ENCODE peak calls at places on chromosome 11, in nine cellular contexts. One of them, this sample, is unnamed.

GRCh38 chr11:75350743-75351540 is 519 bp downstream of the ARRB1 start:
- DNase-seq in epithelial cell of esophagus: peak; percentile 43
- DNase-seq in fibroblast of mammary gland: peak; percentile 48
- DNase-seq in GM10248: peak; percentile 40
- DNase-seq in colonic mucosa: peak; percentile 72
- DNase-seq in upper lobe of right lung: peak; percentile 84
- DNase-seq in progenitor cell of endocrine pancreas: no peak
- DNase-seq in esophagus squamous epithelium: no peak
- DNase-seq in tibial nerve: peak; percentile 28
- DNase-seq in this sample: no peak

GRCh38 chr11:120385110-120385509 is 48.9 kb downstream of the ARHGEF12 start:
- DNase-seq in colonic mucosa: no peak
- DNase-seq in epithelial cell of esophagus: no peak
- DNase-seq in tibial nerve: no peak
- DNase-seq in fibroblast of mammary gland: no peak
- DNase-seq in esophagus squamous epithelium: no peak
- DNase-seq in progenitor cell of endocrine pancreas: no peak
- DNase-seq in GM10248: no peak
- DNase-seq in upper lobe of right lung: no peak
- DNase-seq in this sample: no peak

GRCh38 chr11:46049325-46049860 is 71.9 kb downstream of the PHF21A start:
- DNase-seq in colonic mucosa: no peak
- DNase-seq in fibroblast of mammary gland: no peak
- DNase-seq in esophagus squamous epithelium: no peak
- DNase-seq in GM10248: no peak
- DNase-seq in epithelial cell of esophagus: no peak
- DNase-seq in upper lobe of right lung: no peak
- DNase-seq in progenitor cell of endocrine pancreas: no peak
- DNase-seq in tibial nerve: no peak
- DNase-seq in this sample: no peak

GRCh38 chr11:59102259-59102765 is 4.7 kb upstream of the FAM111B start:
- DNase-seq in progenitor cell of endocrine pancreas: peak; percentile 47
- DNase-seq in tibial nerve: peak; percentile 26
- DNase-seq in esophagus squamous epithelium: no peak
- DNase-seq in fibroblast of mammary gland: peak; percentile 46
- DNase-seq in GM10248: peak; percentile 74
- DNase-seq in upper lobe of right lung: peak; percentile 81
- DNase-seq in colonic mucosa: peak; percentile 79
- DNase-seq in epithelial cell of esophagus: peak; percentile 62
- DNase-seq in this sample: peak; percentile 20

GRCh38 chr11:131534031-131534430 is 163.6 kb downstream of the NTM start:
- DNase-seq in progenitor cell of endocrine pancreas: no peak
- DNase-seq in GM10248: no peak
- DNase-seq in tibial nerve: no peak
- DNase-seq in fibroblast of mammary gland: no peak
- DNase-seq in esophagus squamous epithelium: no peak
- DNase-seq in epithelial cell of esophagus: no peak
- DNase-seq in upper lobe of right lung: no peak
- DNase-seq in colonic mucosa: no peak
- DNase-seq in this sample: no peak

GRCh38 chr11:133834399-133835257 is 10.7 kb downstream of the SPATA19 start:
- DNase-seq in fibroblast of mammary gland: no peak
- DNase-seq in progenitor cell of endocrine pancreas: no peak
- DNase-seq in tibial nerve: no peak
- DNase-seq in upper lobe of right lung: no peak
- DNase-seq in epithelial cell of esophagus: no peak
- DNase-seq in colonic mucosa: no peak
- DNase-seq in GM10248: peak; percentile 3
- DNase-seq in esophagus squamous epithelium: no peak
- DNase-seq in this sample: no peak

GRCh38 chr11:93842461-93842860 is 8.0 kb downstream of the VSTM5 start:
- DNase-seq in epithelial cell of esophagus: peak; percentile 91
- DNase-seq in fibroblast of mammary gland: peak; percentile 54
- DNase-seq in GM10248: no peak
- DNase-seq in tibial nerve: no peak
- DNase-seq in esophagus squamous epithelium: no peak
- DNase-seq in colonic mucosa: peak; percentile 88
- DNase-seq in upper lobe of right lung: no peak
- DNase-seq in progenitor cell of endocrine pancreas: no peak
- DNase-seq in this sample: no peak

GRCh38 chr11:110425751-110426545 is 3.8 kb upstream of the FDX1 start:
- DNase-seq in upper lobe of right lung: no peak
- DNase-seq in fibroblast of mammary gland: peak; percentile 90
- DNase-seq in esophagus squamous epithelium: no peak
- DNase-seq in GM10248: no peak
- DNase-seq in tibial nerve: no peak
- DNase-seq in epithelial cell of esophagus: peak; percentile 12
- DNase-seq in colonic mucosa: no peak
- DNase-seq in progenitor cell of endocrine pancreas: no peak
- DNase-seq in this sample: no peak

GRCh38 chr11:46948378-46949131 is 12.0 kb downstream of the CSTPP1 start:
- DNase-seq in GM10248: no peak
- DNase-seq in colonic mucosa: peak; percentile 43
- DNase-seq in progenitor cell of endocrine pancreas: no peak
- DNase-seq in fibroblast of mammary gland: peak; percentile 75
- DNase-seq in tibial nerve: no peak
- DNase-seq in esophagus squamous epithelium: no peak
- DNase-seq in epithelial cell of esophagus: peak; percentile 84
- DNase-seq in upper lobe of right lung: no peak
- DNase-seq in this sample: no peak

GRCh38 chr11:119666463-119667131 is 62.4 kb downstream of the NECTIN1 start:
- DNase-seq in esophagus squamous epithelium: no peak
- DNase-seq in upper lobe of right lung: peak; percentile 89
- DNase-seq in tibial nerve: peak; percentile 67
- DNase-seq in progenitor cell of endocrine pancreas: peak; percentile 83
- DNase-seq in GM10248: peak; percentile 86
- DNase-seq in colonic mucosa: peak; percentile 81
- DNase-seq in epithelial cell of esophagus: peak; percentile 71
- DNase-seq in fibroblast of mammary gland: peak; percentile 75
- DNase-seq in this sample: peak; percentile 36

GRCh38 chr11:34492806-34493414 is 20.7 kb downstream of the ELF5 start:
- DNase-seq in colonic mucosa: peak; percentile 66
- DNase-seq in esophagus squamous epithelium: no peak
- DNase-seq in upper lobe of right lung: no peak
- DNase-seq in tibial nerve: peak; percentile 68
- DNase-seq in progenitor cell of endocrine pancreas: peak; percentile 39
- DNase-seq in fibroblast of mammary gland: peak; percentile 66
- DNase-seq in GM10248: peak; percentile 63
- DNase-seq in epithelial cell of esophagus: peak; percentile 76
- DNase-seq in this sample: peak; percentile 52

GRCh38 chr11:127791844-127792243 is 791.3 kb upstream of the KIRREL3 start:
- DNase-seq in tibial nerve: no peak
- DNase-seq in epithelial cell of esophagus: no peak
- DNase-seq in upper lobe of right lung: no peak
- DNase-seq in progenitor cell of endocrine pancreas: no peak
- DNase-seq in fibroblast of mammary gland: no peak
- DNase-seq in esophagus squamous epithelium: no peak
- DNase-seq in colonic mucosa: no peak
- DNase-seq in GM10248: no peak
- DNase-seq in this sample: no peak

DNA sequence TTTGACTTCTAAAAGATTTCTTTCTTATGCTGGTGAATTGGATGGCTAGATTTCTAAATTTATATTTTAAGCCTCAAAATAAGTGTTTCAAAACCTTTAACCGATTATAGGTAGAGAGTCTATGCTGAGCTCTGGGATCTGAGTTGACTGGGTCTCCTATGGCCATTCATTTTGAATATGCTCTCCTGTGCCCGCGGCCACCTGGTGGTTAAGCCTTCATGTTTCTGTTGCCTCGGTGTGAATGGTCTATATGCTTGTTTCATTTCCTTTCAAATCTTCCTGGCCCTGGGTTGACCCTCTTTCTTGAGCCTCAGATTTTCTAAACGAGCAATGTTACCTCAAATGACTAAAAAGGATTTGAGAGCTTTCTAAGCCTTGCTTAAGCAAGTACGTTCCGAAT is 789.3 kb upstream of the KIRREL3 start:
- DNase-seq in esophagus squamous epithelium: no peak
- DNase-seq in colonic mucosa: peak; percentile 33
- DNase-seq in upper lobe of right lung: no peak
- DNase-seq in epithelial cell of esophagus: peak; percentile 15
- DNase-seq in fibroblast of mammary gland: no peak
- DNase-seq in GM10248: no peak
- DNase-seq in progenitor cell of endocrine pancreas: no peak
- DNase-seq in tibial nerve: no peak
- DNase-seq in this sample: no peak
- TF ChIP-seq CTCF in esophagus squamous epithelium: no peak
- TF ChIP-seq CTCF in colonic mucosa: no peak
- TF ChIP-seq CTCF in upper lobe of right lung: no peak
- TF ChIP-seq CTCF in epithelial cell of esophagus: peak; percentile 41
- TF ChIP-seq CTCF in fibroblast of mammary gland: no peak
- TF ChIP-seq CTCF in GM10248: no peak
- TF ChIP-seq CTCF in progenitor cell of endocrine pancreas: peak; percentile 54
- TF ChIP-seq CTCF in tibial nerve: no peak
- TF ChIP-seq CTCF in this sample: peak; percentile 54

GRCh38 chr11:130088909-130089668 is 19.4 kb downstream of the APLP2 start:
- DNase-seq in colonic mucosa: no peak
- DNase-seq in progenitor cell of endocrine pancreas: no peak
- DNase-seq in epithelial cell of esophagus: peak; percentile 74
- DNase-seq in upper lobe of right lung: no peak
- DNase-seq in esophagus squamous epithelium: no peak
- DNase-seq in fibroblast of mammary gland: no peak
- DNase-seq in GM10248: no peak
- DNase-seq in tibial nerve: no peak
- DNase-seq in this sample: no peak
- TF ChIP-seq CTCF in colonic mucosa: no peak
- TF ChIP-seq CTCF in progenitor cell of endocrine pancreas: no peak
- TF ChIP-seq CTCF in epithelial cell of esophagus: peak; percentile 19
- TF ChIP-seq CTCF in upper lobe of right lung: no peak
- TF ChIP-seq CTCF in esophagus squamous epithelium: no peak
- TF ChIP-seq CTCF in fibroblast of mammary gland: no peak
- TF ChIP-seq CTCF in GM10248: no peak
- TF ChIP-seq CTCF in tibial nerve: no peak
- TF ChIP-seq CTCF in this sample: no peak

GRCh38 chr11:1565904-1566247 is 6.2 kb downstream of the DUSP8 start:
- DNase-seq in upper lobe of right lung: no peak
- DNase-seq in progenitor cell of endocrine pancreas: no peak
- DNase-seq in GM10248: no peak
- DNase-seq in tibial nerve: no peak
- DNase-seq in esophagus squamous epithelium: no peak
- DNase-seq in colonic mucosa: no peak
- DNase-seq in epithelial cell of esophagus: no peak
- DNase-seq in fibroblast of mammary gland: no peak
- DNase-seq in this sample: no peak

GRCh38 chr11:1565173-1565903 is 6.7 kb downstream of the DUSP8 start:
- DNase-seq in upper lobe of right lung: peak; percentile 64
- DNase-seq in esophagus squamous epithelium: no peak
- DNase-seq in tibial nerve: no peak
- DNase-seq in fibroblast of mammary gland: no peak
- DNase-seq in epithelial cell of esophagus: no peak
- DNase-seq in colonic mucosa: no peak
- DNase-seq in GM10248: no peak
- DNase-seq in progenitor cell of endocrine pancreas: no peak
- DNase-seq in this sample: no peak

GRCh38 chr11:1567052-1567720 is 4.9 kb downstream of the DUSP8 start:
- DNase-seq in fibroblast of mammary gland: no peak
- DNase-seq in progenitor cell of endocrine pancreas: no peak
- DNase-seq in GM10248: no peak
- DNase-seq in epithelial cell of esophagus: no peak
- DNase-seq in tibial nerve: no peak
- DNase-seq in upper lobe of right lung: no peak
- DNase-seq in colonic mucosa: peak; percentile 29
- DNase-seq in esophagus squamous epithelium: no peak
- DNase-seq in this sample: no peak

GRCh38 chr11:1567721-1568100 is 4.4 kb downstream of the DUSP8 start:
- DNase-seq in esophagus squamous epithelium: no peak
- DNase-seq in epithelial cell of esophagus: no peak
- DNase-seq in upper lobe of right lung: no peak
- DNase-seq in GM10248: no peak
- DNase-seq in colonic mucosa: no peak
- DNase-seq in fibroblast of mammary gland: no peak
- DNase-seq in tibial nerve: no peak
- DNase-seq in progenitor cell of endocrine pancreas: no peak
- DNase-seq in this sample: no peak

GRCh38 chr11:1566381-1567051 is 5.6 kb downstream of the DUSP8 start:
- DNase-seq in fibroblast of mammary gland: no peak
- DNase-seq in upper lobe of right lung: no peak
- DNase-seq in epithelial cell of esophagus: no peak
- DNase-seq in colonic mucosa: no peak
- DNase-seq in progenitor cell of endocrine pancreas: no peak
- DNase-seq in esophagus squamous epithelium: no peak
- DNase-seq in GM10248: no peak
- DNase-seq in tibial nerve: no peak
- DNase-seq in this sample: no peak
- TF ChIP-seq CTCF in fibroblast of mammary gland: no peak
- TF ChIP-seq CTCF in upper lobe of right lung: no peak
- TF ChIP-seq CTCF in epithelial cell of esophagus: no peak
- TF ChIP-seq CTCF in colonic mucosa: no peak
- TF ChIP-seq CTCF in progenitor cell of endocrine pancreas: no peak
- TF ChIP-seq CTCF in esophagus squamous epithelium: no peak
- TF ChIP-seq CTCF in GM10248: no peak
- TF ChIP-seq CTCF in tibial nerve: no peak
- TF ChIP-seq CTCF in this sample: no peak

GRCh38 chr11:67271548-67272284 is 5.4 kb downstream of the GRK2 start:
- DNase-seq in fibroblast of mammary gland: no peak
- DNase-seq in tibial nerve: peak; percentile 15
- DNase-seq in progenitor cell of endocrine pancreas: no peak
- DNase-seq in GM10248: no peak
- DNase-seq in epithelial cell of esophagus: no peak
- DNase-seq in esophagus squamous epithelium: no peak
- DNase-seq in colonic mucosa: no peak
- DNase-seq in upper lobe of right lung: peak; percentile 67
- DNase-seq in this sample: no peak

GRCh38 chr11:67272327-67273259 is 6.3 kb downstream of the GRK2 start:
- DNase-seq in colonic mucosa: no peak
- DNase-seq in esophagus squamous epithelium: no peak
- DNase-seq in progenitor cell of endocrine pancreas: no peak
- DNase-seq in fibroblast of mammary gland: no peak
- DNase-seq in GM10248: peak; percentile 55
- DNase-seq in upper lobe of right lung: peak; percentile 66
- DNase-seq in epithelial cell of esophagus: no peak
- DNase-seq in tibial nerve: peak; percentile 11
- DNase-seq in this sample: no peak

GRCh38 chr11:67271212-67271547 is 4.9 kb downstream of the GRK2 start:
- DNase-seq in fibroblast of mammary gland: no peak
- DNase-seq in esophagus squamous epithelium: no peak
- DNase-seq in GM10248: no peak
- DNase-seq in epithelial cell of esophagus: no peak
- DNase-seq in progenitor cell of endocrine pancreas: no peak
- DNase-seq in upper lobe of right lung: no peak
- DNase-seq in tibial nerve: no peak
- DNase-seq in colonic mucosa: no peak
- DNase-seq in this sample: no peak

GRCh38 chr11:67274768-67275605 is 8.7 kb downstream of the GRK2 start:
- DNase-seq in progenitor cell of endocrine pancreas: no peak
- DNase-seq in upper lobe of right lung: peak; percentile 69
- DNase-seq in esophagus squamous epithelium: no peak
- DNase-seq in fibroblast of mammary gland: no peak
- DNase-seq in tibial nerve: no peak
- DNase-seq in epithelial cell of esophagus: no peak
- DNase-seq in colonic mucosa: no peak
- DNase-seq in GM10248: no peak
- DNase-seq in this sample: no peak

GRCh38 chr11:67273260-67273990 is 7.2 kb downstream of the GRK2 start:
- DNase-seq in fibroblast of mammary gland: no peak
- DNase-seq in epithelial cell of esophagus: no peak
- DNase-seq in tibial nerve: peak; percentile 10
- DNase-seq in esophagus squamous epithelium: no peak
- DNase-seq in upper lobe of right lung: peak; percentile 54
- DNase-seq in GM10248: no peak
- DNase-seq in colonic mucosa: no peak
- DNase-seq in progenitor cell of endocrine pancreas: no peak
- DNase-seq in this sample: peak; percentile 14
- TF ChIP-seq CTCF in fibroblast of mammary gland: no peak
- TF ChIP-seq CTCF in epithelial cell of esophagus: no peak
- TF ChIP-seq CTCF in tibial nerve: no peak
- TF ChIP-seq CTCF in esophagus squamous epithelium: peak; percentile 11
- TF ChIP-seq CTCF in upper lobe of right lung: no peak
- TF ChIP-seq CTCF in GM10248: peak; percentile 2
- TF ChIP-seq CTCF in colonic mucosa: no peak
- TF ChIP-seq CTCF in progenitor cell of endocrine pancreas: no peak
- TF ChIP-seq CTCF in this sample: no peak